ENCODE peak calls at places on chromosome 6, in seven cellular contexts. B is adrenal gland; H is CD8-positive, alpha-beta T cell; U is GM23248; A is naive thymus-derived CD4-positive, alpha-beta T cell; Y is breast epithelium; P is AG04450. G is an unnamed sample.
A peak's percentile ranks its signal among the peaks of the same experiment; 100 is the strongest.

GRCh38 chr6:155646443-155646842 is 190.8 kb upstream of the NOX3 start:
- DNase-seq in B (no peak), H (no peak), U (no peak), A (no peak), Y (no peak), P (no peak), G (no peak)

GRCh38 chr6:108361312-108361932 is 66.6 kb downstream of the AFG1L start:
- DNase-seq in B (no peak), H (no peak), U (peak; percentile 26), A (no peak), Y (no peak), P (no peak), G (no peak)

GRCh38 chr6:33450434-33450833 is 3.9 kb upstream of the ZBTB9 start:
- DNase-seq in B (no peak), H (no peak), U (no peak), A (no peak), Y (no peak), P (no peak), G (no peak)

GRCh38 chr6:158715330-158716311 is 65.8 kb downstream of the SYTL3 start:
- DNase-seq in B (no peak), H (no peak), U (no peak), A (no peak), Y (no peak), P (no peak), G (no peak)

GRCh38 chr6:142014515-142014914 is 118.2 kb upstream of the GJE1 start:
- DNase-seq in B (no peak), H (no peak), U (peak; percentile 93), A (no peak), Y (no peak), P (peak; percentile 74), G (no peak)

GRCh38 chr6:10322991-10323390 is 91.9 kb downstream of the TFAP2A start:
- DNase-seq in B (no peak), H (no peak), U (peak; percentile 19), A (no peak), Y (no peak), P (no peak), G (no peak)

GRCh38 chr6:34680802-34681515 is 15.6 kb downstream of the ILRUN start:
- DNase-seq in B (peak; percentile 58), H (no peak), U (peak; percentile 47), A (no peak), Y (no peak), P (no peak), G (no peak)

GRCh38 chr6:128731249-128732165 is 151.4 kb upstream of the LAMA2 start:
- DNase-seq in B (no peak), H (no peak), U (peak; percentile 63), A (no peak), Y (no peak), P (peak; percentile 27), G (no peak)

GRCh38 chr6:167532410-167533294 is 207.8 kb downstream of the TTLL2 start:
- DNase-seq in B (no peak), H (no peak), U (no peak), A (no peak), Y (no peak), P (no peak), G (no peak)

GRCh38 chr6:150124235-150124634 is 18.6 kb upstream of the PPP1R14C start:
- DNase-seq in B (no peak), H (no peak), U (no peak), A (no peak), Y (no peak), P (no peak), G (no peak)

GRCh38 chr6:55239099-55239498 is 64.8 kb downstream of the HCRTR2 start:
- DNase-seq in B (no peak), H (no peak), U (no peak), A (no peak), Y (no peak), P (no peak), G (no peak)

GRCh38 chr6:146014233-146014632 is 14.6 kb upstream of the GRM1 start:
- DNase-seq in B (no peak), H (no peak), U (no peak), A (no peak), Y (no peak), P (no peak), G (no peak)

GRCh38 chr6:126788961-126789365 is 329.5 kb upstream of the RSPO3 start:
- DNase-seq in B (no peak), H (no peak), U (peak; percentile 58), A (no peak), Y (no peak), P (no peak), G (no peak)

GRCh38 chr6:152441892-152442291 is 195.3 kb downstream of the SYNE1 start:
- DNase-seq in B (no peak), H (no peak), U (no peak), A (no peak), Y (no peak), P (no peak), G (no peak)

GRCh38 chr6:41894366-41895299 is 542 bp downstream of the USP49 start:
- DNase-seq in B (no peak), H (no peak), U (peak; percentile 54), A (no peak), Y (no peak), P (no peak), G (no peak)

GRCh38 chr6:134607411-134607810 is 289.5 kb upstream of the SGK1 start:
- DNase-seq in B (no peak), H (no peak), U (no peak), A (no peak), Y (no peak), P (no peak), G (no peak)

GRCh38 chr6:18022398-18023231 is 35.2 kb upstream of the KIF13A start:
- DNase-seq in B (no peak), H (no peak), U (peak; percentile 75), A (no peak), Y (peak; percentile 42), P (peak; percentile 20), G (no peak)

GRCh38 chr6:3318226-3318625 is 59.5 kb downstream of the PSMG4 start:
- DNase-seq in B (no peak), H (no peak), U (no peak), A (peak; percentile 33), Y (no peak), P (no peak), G (no peak)

GRCh38 chr6:157518399-157519250 is 137.6 kb downstream of the ZDHHC14 start:
- DNase-seq in B (no peak), H (no peak), U (peak; percentile 70), A (no peak), Y (no peak), P (no peak), G (no peak)

GRCh38 chr6:27280540-27281000 is 31.5 kb downstream of the POM121L2 start:
- DNase-seq in B (no peak), H (no peak), U (no peak), A (no peak), Y (no peak), P (no peak), G (no peak)

GRCh38 chr6:157376706-157377230 is 4.2 kb upstream of the ZDHHC14 start:
- DNase-seq in B (no peak), H (no peak), U (peak; percentile 56), A (no peak), Y (no peak), P (no peak), G (no peak)

GRCh38 chr6:2891768-2892170 is 11.3 kb downstream of the SERPINB9 start:
- DNase-seq in B (no peak), H (peak; percentile 35), U (no peak), A (peak; percentile 79), Y (no peak), P (no peak), G (peak; percentile 40)

GRCh38 chr6:168192901-168193815 is 114.1 kb upstream of the FRMD1 start:
- DNase-seq in B (no peak), H (no peak), U (no peak), A (no peak), Y (no peak), P (no peak), G (no peak)

GRCh38 chr6:21906826-21907225 is 313.3 kb downstream of the SOX4 start:
- DNase-seq in B (no peak), H (no peak), U (no peak), A (no peak), Y (no peak), P (no peak), G (no peak)

GRCh38 chr6:120355822-120356221 is 978.5 kb downstream of the TBC1D32 start:
- DNase-seq in B (peak; percentile 48), H (no peak), U (peak; percentile 50), A (no peak), Y (no peak), P (no peak), G (no peak)
- H3K9me3 ChIP-seq in B (peaks cover 4% of the 10 kb centered on the region), H (no peaks in the 10 kb centered on the region), U (no peaks in the 10 kb centered on the region), A (no peaks in the 10 kb centered on the region), Y (peaks cover 10% of the 10 kb centered on the region), P (peaks cover 7% of the 10 kb centered on the region), G (no peaks in the 10 kb centered on the region)

GRCh38 chr6:4820704-4821276 is 44.6 kb downstream of the CDYL start:
- DNase-seq in B (no peak), H (no peak), U (peak; percentile 92), A (no peak), Y (no peak), P (no peak), G (no peak)
- H3K9me3 ChIP-seq in B (no peaks in the 10 kb centered on the region), H (no peaks in the 10 kb centered on the region), U (no peaks in the 10 kb centered on the region), A (peaks cover 8% of the 10 kb centered on the region), Y (peaks cover 5% of the 10 kb centered on the region), P (peaks cover 1% of the 10 kb centered on the region), G (no peaks in the 10 kb centered on the region)

GRCh38 chr6:45136495-45136894 is 191.6 kb upstream of the RUNX2 start:
- DNase-seq in B (no peak), H (no peak), U (no peak), A (no peak), Y (no peak), P (no peak), G (no peak)

GRCh38 chr6:45132683-45133294 is 195.3 kb upstream of the RUNX2 start:
- DNase-seq in B (no peak), H (no peak), U (no peak), A (no peak), Y (no peak), P (no peak), G (no peak)

DNA sequence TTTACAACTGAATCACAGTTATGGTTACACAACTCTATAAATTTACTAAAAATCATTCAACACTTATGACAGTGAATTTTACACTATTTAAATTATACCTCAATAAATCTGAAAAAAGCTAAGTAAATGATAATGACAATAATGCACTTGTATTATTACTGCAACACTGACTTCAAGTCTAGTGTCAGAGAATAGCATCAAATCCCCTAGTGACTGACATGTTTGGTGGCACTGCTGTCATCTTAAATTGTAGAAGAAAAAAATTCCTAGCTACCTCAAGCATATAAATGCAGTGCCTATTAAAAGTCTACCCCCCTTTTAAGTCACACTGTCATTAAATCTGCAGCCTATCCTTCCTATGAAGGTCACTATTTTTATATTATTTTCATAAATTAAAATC is 189.4 kb upstream of the RUNX2 start:
- DNase-seq in B (no peak), H (no peak), U (no peak), A (no peak), Y (no peak), P (no peak), G (no peak)
- H3K9me3 ChIP-seq in B (peaks cover 13% of the 10 kb centered on the region), H (peaks cover 5% of the 10 kb centered on the region), U (no peaks in the 10 kb centered on the region), A (peaks cover 7% of the 10 kb centered on the region), Y (peaks cover 12% of the 10 kb centered on the region), P (no peaks in the 10 kb centered on the region), G (peaks cover 3% of the 10 kb centered on the region)

DNA sequence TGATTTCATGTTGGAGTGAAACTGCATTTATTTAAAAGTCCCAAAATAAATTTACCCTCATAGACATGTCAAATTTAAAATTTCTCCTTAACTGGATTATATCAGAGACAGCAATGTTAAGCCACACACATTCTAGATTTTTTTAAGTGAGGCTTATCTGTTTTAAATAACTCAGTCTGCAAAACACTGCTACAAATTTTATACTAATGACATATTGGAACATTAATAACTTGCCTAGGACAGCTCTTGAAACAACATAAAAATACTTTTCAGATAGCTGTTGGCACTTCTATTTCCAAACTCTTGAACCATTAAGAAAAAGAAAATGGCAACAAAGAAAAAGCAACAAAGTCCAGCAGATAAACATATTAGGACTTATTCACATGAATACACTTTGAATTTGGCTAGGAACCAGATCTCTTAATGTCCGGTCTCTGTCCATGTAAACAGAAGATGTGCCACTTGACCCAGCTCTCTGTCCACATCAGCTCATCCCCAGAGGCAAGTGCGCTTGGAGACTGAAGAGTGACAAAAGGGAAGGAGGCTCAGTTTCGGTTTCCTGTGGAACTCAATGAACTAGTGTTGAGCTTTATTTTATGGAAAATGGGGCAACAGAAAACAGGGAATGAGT is 219.3 kb upstream of the THBS2 start:
- DNase-seq in B (no peak), H (no peak), U (no peak), A (no peak), Y (no peak), P (no peak), G (no peak)
- H3K9me3 ChIP-seq in B (no peaks in the 10 kb centered on the region), H (peaks cover 12% of the 10 kb centered on the region), U (peaks cover 3% of the 10 kb centered on the region), A (peaks cover 9% of the 10 kb centered on the region), Y (peaks cover 20% of the 10 kb centered on the region), P (no peaks in the 10 kb centered on the region), G (no peaks in the 10 kb centered on the region)

G was measured in T-helper 17 cell.